ENCODE peak calls at places on chromosomes 12 and 14, in four cellular contexts. A, D, E and Y are unnamed samples.

GRCh38 chr14:103361868-103362267 is 23.3 kb upstream of the MARK3 start:
- DNase-seq in A (no peak), D (no peak), E (no peak), Y (no peak)

GRCh38 chr12:69447892-69448291 is 22.3 kb upstream of the FRS2 start:
- DNase-seq in A (no peak), D (no peak), E (no peak), Y (no peak)

GRCh38 chr12:79482323-79482722 is 208.4 kb downstream of the PAWR start:
- DNase-seq in A (no peak), D (no peak), E (no peak), Y (no peak)

GRCh38 chr12:78034025-78034424 is 203.3 kb downstream of the NAV3 start:
- DNase-seq in A (no peak), D (no peak), E (no peak), Y (no peak)

GRCh38 chr12:75207338-75208083 is 2.1 kb downstream of the KCNC2 start:
- DNase-seq in A (peak; percentile 66), D (no peak), E (no peak), Y (peak; percentile 35)

GRCh38 chr12:30622509-30622908 is 73.2 kb downstream of the IPO8 start:
- DNase-seq in A (no peak), D (no peak), E (no peak), Y (no peak)

GRCh38 chr14:74793506-74794155 is 30.5 kb downstream of the YLPM1 start:
- DNase-seq in A (no peak), D (no peak), E (no peak), Y (no peak)

GRCh38 chr12:103956515-103957027 is 9.1 kb upstream of the TDG start:
- DNase-seq in A (no peak), D (no peak), E (no peak), Y (no peak)

GRCh38 chr14:72802588-72802946 is 91.3 kb downstream of the DPF3 start:
- DNase-seq in A (no peak), D (no peak), E (no peak), Y (no peak)

GRCh38 chr14:68405959-68406358 is 386.9 kb downstream of the ZFP36L1 start:
- DNase-seq in A (no peak), D (no peak), E (no peak), Y (no peak)

GRCh38 chr12:106245767-106246166 is 2.1 kb downstream of the CKAP4 start:
- DNase-seq in A (peak; percentile 83), D (peak; percentile 22), E (no peak), Y (peak; percentile 85)

GRCh38 chr14:22829661-22830328 is at the start of gene MRPL52:
- DNase-seq in A (peak; percentile 96), D (peak; percentile 92), E (peak; percentile 89), Y (peak; percentile 94)

GRCh38 chr12:132827763-132828703 is 636 bp downstream of the GOLGA3 start:
- DNase-seq in A (peak; percentile 83), D (no peak), E (no peak), Y (peak; percentile 64)

GRCh38 chr14:68682166-68683103 is 110.4 kb downstream of the ZFP36L1 start:
- DNase-seq in A (no peak), D (peak; percentile 81), E (no peak), Y (no peak)

GRCh38 chr12:52216107-52216506 is 16.9 kb upstream of the KRT7 start:
- DNase-seq in A (no peak), D (no peak), E (no peak), Y (peak; percentile 14)

DNA sequence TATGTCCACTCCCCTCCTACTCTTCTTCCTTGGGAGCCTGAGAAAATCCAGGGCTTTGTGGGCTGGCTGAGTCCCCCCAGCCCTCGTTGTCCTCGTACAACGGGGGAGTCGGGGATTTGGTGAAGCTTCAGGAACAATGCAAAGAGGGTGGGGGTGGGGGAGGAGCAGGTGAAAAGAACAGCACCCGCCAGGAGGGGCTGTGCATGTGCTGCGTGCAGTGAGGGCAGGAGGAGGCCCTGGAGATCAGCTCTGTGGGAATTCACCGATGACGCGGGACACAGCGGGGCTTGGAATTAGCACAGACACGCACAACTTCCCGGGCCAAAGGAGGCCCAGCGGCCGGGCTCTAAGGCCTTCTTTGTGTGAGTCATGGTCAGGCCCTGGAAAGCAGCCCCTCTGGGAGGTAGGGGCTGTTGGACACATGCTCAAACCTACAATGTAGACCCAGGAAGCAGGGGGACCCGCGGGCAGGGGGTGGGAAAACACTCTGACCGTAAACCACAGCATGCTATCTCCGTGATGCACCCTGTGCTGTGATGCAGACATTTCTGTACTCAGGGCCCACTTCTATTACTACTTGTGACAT is 32.8 kb downstream of the RBM19 start:
- DNase-seq in A (no peak), D (no peak), E (no peak), Y (no peak)
- H3K27ac ChIP-seq in A (no peak overlapping the region), D (no peak overlapping the region), E (peak overlapping the region; percentile 19), Y (no peak overlapping the region)

DNA sequence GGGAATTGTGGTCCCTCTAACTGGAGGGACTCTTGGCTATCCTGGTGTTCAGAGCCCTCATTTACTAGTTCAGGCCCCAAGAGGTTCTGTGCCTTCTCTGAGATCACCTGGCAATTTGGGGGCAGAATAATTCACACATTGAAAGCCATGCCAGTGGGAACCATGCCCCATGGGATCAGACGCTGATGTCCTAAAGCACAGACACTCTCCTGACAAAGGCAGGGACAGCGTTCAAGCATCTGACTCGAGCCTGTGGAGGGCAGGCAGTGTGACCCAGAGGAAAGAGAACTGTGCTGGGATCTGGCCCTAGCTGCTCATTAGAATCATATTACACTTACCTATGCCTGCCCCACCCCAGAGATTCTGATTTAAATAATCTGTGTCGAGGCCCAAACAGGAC is 2.4 kb upstream of the ASB2 start:
- DNase-seq in A (no peak), D (no peak), E (no peak), Y (no peak)
- H3K4me1 ChIP-seq in A (no peaks in the 10 kb centered on the region), D (peaks cover 13% of the 10 kb centered on the region), E (peaks cover 68% of the 10 kb centered on the region), Y (no peaks in the 10 kb centered on the region)

DNA sequence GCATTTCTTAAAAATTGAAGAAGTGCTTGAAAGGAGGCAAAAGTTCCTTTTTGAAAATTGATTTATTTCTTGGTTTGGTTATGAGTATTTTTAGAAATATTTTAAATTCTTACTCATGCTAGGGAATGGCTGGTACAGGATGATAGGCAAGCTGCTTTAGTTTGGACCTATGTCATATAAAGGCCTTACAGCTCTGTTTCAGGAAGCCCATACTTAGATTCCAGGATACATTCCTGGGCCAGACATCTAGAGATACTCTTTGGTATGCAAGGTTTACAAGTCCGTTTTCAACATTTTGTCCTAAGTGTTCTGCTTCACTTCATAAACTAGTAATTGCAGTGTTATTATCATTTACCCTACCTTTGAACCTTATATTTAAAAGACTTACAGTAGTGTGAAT is 186.8 kb downstream of the FUT8 start:
- DNase-seq in A (no peak), D (no peak), E (no peak), Y (no peak)
- H3K27ac ChIP-seq in A (no peak overlapping the region), D (no peak overlapping the region), E (no peak overlapping the region), Y (no peak overlapping the region)

DNA sequence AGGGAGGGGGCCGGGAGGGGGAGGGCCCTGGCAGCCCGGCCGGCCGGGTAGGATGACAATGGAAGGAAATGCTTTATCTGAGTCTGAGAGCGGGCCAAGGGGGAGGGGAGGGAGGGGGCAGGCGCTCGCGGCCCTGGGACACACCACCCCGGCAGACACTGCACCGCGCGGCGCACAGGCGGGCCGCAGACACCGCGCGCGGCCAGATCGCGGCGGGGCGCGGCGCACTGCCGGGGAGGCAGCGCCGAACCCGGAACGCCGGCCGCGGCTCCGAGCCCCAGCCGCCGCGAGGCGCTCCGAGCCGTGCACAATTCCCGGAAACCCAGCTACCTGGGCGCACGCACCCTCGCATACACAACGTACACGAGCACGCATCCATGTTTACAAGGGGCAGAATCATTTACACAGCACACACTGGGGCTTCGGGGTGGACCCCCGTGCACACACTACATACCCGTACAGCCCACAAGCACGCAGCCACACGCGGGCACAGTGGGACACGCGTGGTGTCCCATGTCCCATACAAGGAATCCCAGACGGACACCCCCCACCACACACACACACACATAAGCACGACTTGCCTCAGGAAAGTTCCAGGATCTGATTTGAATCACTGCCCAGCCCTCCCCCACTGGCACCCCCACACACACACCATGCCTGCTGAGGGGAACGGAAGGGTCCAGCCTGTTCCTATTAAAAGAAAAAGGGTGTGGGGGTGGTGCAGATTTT is at the start of gene HDAC7:
- DNase-seq in A (peak; percentile 93), D (peak; percentile 94), E (peak; percentile 94), Y (peak; percentile 91)
- H3K4me1 ChIP-seq in A (peaks cover 40% of the 10 kb centered on the region), D (peaks cover 63% of the 10 kb centered on the region), E (peaks cover 94% of the 10 kb centered on the region), Y (peaks cover 87% of the 10 kb centered on the region)

DNA sequence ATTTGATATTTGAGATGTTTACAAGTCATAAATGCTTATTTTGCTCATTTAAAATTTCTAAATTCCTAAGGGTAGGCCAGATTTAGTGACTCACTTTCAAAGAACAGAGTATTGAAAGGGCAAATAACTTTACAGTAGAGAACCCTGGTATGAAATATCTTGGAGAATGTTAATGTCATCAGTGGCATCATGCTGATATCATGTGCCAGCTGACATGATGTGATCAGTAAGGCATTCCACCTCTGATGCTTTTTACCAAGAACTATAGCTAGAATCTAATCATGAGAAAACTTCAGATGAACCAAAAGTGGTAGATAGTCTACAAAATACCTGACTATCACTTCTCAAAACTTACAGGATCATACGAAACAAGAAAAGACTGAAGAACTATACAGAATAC is 2.9 kb upstream of the FLRT2 start:
- DNase-seq in A (no peak), D (no peak), E (no peak), Y (no peak)
- H3K27ac ChIP-seq in A (no peak overlapping the region), D (no peak overlapping the region), E (no peak overlapping the region), Y (no peak overlapping the region)

GRCh38 chr12:1575287-1575798 is 19.0 kb downstream of the FBXL14 start:
- DNase-seq in A (no peak), D (no peak), E (no peak), Y (no peak)
- H3K4me1 ChIP-seq in A (peaks cover 20% of the 10 kb centered on the region), D (peaks cover 4% of the 10 kb centered on the region), E (peaks cover 28% of the 10 kb centered on the region), Y (peaks cover 23% of the 10 kb centered on the region)

GRCh38 chr12:57142121-57142520 is 5.3 kb downstream of the LRP1-AS start:
- DNase-seq in A (no peak), D (no peak), E (no peak), Y (no peak)

GRCh38 chr12:57139796-57140649 is 7.4 kb downstream of the LRP1-AS start:
- DNase-seq in A (no peak), D (no peak), E (no peak), Y (no peak)

GRCh38 chr12:57143454-57143853 is 4.0 kb downstream of the LRP1-AS start:
- DNase-seq in A (no peak), D (no peak), E (no peak), Y (no peak)

GRCh38 chr12:57142727-57143126 is 4.7 kb downstream of the LRP1-AS start:
- DNase-seq in A (no peak), D (no peak), E (no peak), Y (no peak)

GRCh38 chr12:57141249-57141648 is 6.2 kb downstream of the LRP1-AS start:
- DNase-seq in A (no peak), D (no peak), E (no peak), Y (no peak)
- H3K27ac ChIP-seq in A (no peak overlapping the region), D (peak overlapping the region; percentile 41), E (peak overlapping the region; percentile 99), Y (no peak overlapping the region)